ENCODE peak calls at places on chromosomes 3 and 15, in nine cellular contexts. One of them, this sample, is unnamed.
A peak's percentile ranks its signal among the peaks of the same experiment; 100 is the strongest.

GRCh38 chr3:49666592-49666991 is 7.6 kb upstream of the APEH start:
- DNase-seq in C1 segment of cervical spinal cord: no peak
- DNase-seq in SHP77: no peak
- DNase-seq in kidney tubule cell: no peak
- DNase-seq in stimulated activated CD4-positive, alpha-beta T cell treated with anti-CD3 and anti-CD28 coated beads, Interleukin-12 subunit alpha, Interleukin-12 subunit beta, amount 100 ng/mL, for 4 hours: no peak
- DNase-seq in heart left ventricle: no peak
- DNase-seq in M059J: no peak
- DNase-seq in AML-193: no peak
- DNase-seq in adipocyte: no peak
- DNase-seq in this sample: no peak

GRCh38 chr3:189042832-189043231 is 128.9 kb upstream of the TPRG1 start:
- DNase-seq in C1 segment of cervical spinal cord: no peak
- DNase-seq in SHP77: no peak
- DNase-seq in kidney tubule cell: no peak
- DNase-seq in stimulated activated CD4-positive, alpha-beta T cell treated with anti-CD3 and anti-CD28 coated beads, Interleukin-12 subunit alpha, Interleukin-12 subunit beta, amount 100 ng/mL, for 4 hours: no peak
- DNase-seq in heart left ventricle: no peak
- DNase-seq in M059J: no peak
- DNase-seq in AML-193: no peak
- DNase-seq in adipocyte: no peak
- DNase-seq in this sample: no peak

GRCh38 chr3:17088017-17088416 is 203.3 kb downstream of the PLCL2 start:
- DNase-seq in C1 segment of cervical spinal cord: no peak
- DNase-seq in SHP77: no peak
- DNase-seq in kidney tubule cell: no peak
- DNase-seq in stimulated activated CD4-positive, alpha-beta T cell treated with anti-CD3 and anti-CD28 coated beads, Interleukin-12 subunit alpha, Interleukin-12 subunit beta, amount 100 ng/mL, for 4 hours: no peak
- DNase-seq in heart left ventricle: no peak
- DNase-seq in M059J: no peak
- DNase-seq in AML-193: no peak
- DNase-seq in adipocyte: no peak
- DNase-seq in this sample: no peak

GRCh38 chr15:85583404-85584390 is 203.3 kb downstream of the AKAP13 start:
- DNase-seq in C1 segment of cervical spinal cord: no peak
- DNase-seq in SHP77: no peak
- DNase-seq in kidney tubule cell: peak; percentile 78
- DNase-seq in stimulated activated CD4-positive, alpha-beta T cell treated with anti-CD3 and anti-CD28 coated beads, Interleukin-12 subunit alpha, Interleukin-12 subunit beta, amount 100 ng/mL, for 4 hours: peak; percentile 7
- DNase-seq in heart left ventricle: peak; percentile 46
- DNase-seq in M059J: no peak
- DNase-seq in AML-193: no peak
- DNase-seq in adipocyte: no peak
- DNase-seq in this sample: peak; percentile 77

GRCh38 chr15:39631357-39631756 is 50.5 kb downstream of the THBS1 start:
- DNase-seq in C1 segment of cervical spinal cord: no peak
- DNase-seq in SHP77: no peak
- DNase-seq in kidney tubule cell: no peak
- DNase-seq in stimulated activated CD4-positive, alpha-beta T cell treated with anti-CD3 and anti-CD28 coated beads, Interleukin-12 subunit alpha, Interleukin-12 subunit beta, amount 100 ng/mL, for 4 hours: no peak
- DNase-seq in heart left ventricle: no peak
- DNase-seq in M059J: peak; percentile 22
- DNase-seq in AML-193: no peak
- DNase-seq in adipocyte: no peak
- DNase-seq in this sample: no peak

GRCh38 chr15:98292442-98293240 is 332.1 kb downstream of the ARRDC4 start:
- DNase-seq in C1 segment of cervical spinal cord: no peak
- DNase-seq in SHP77: peak; percentile 7
- DNase-seq in kidney tubule cell: peak; percentile 71
- DNase-seq in stimulated activated CD4-positive, alpha-beta T cell treated with anti-CD3 and anti-CD28 coated beads, Interleukin-12 subunit alpha, Interleukin-12 subunit beta, amount 100 ng/mL, for 4 hours: peak; percentile 23
- DNase-seq in heart left ventricle: peak; percentile 31
- DNase-seq in M059J: peak; percentile 21
- DNase-seq in AML-193: peak; percentile 1
- DNase-seq in adipocyte: peak; percentile 32
- DNase-seq in this sample: peak; percentile 14

GRCh38 chr3:43770426-43771103 is 79.8 kb downstream of the ABHD5 start:
- DNase-seq in C1 segment of cervical spinal cord: no peak
- DNase-seq in SHP77: no peak
- DNase-seq in kidney tubule cell: peak; percentile 44
- DNase-seq in stimulated activated CD4-positive, alpha-beta T cell treated with anti-CD3 and anti-CD28 coated beads, Interleukin-12 subunit alpha, Interleukin-12 subunit beta, amount 100 ng/mL, for 4 hours: no peak
- DNase-seq in heart left ventricle: peak; percentile 51
- DNase-seq in M059J: peak; percentile 87
- DNase-seq in AML-193: no peak
- DNase-seq in adipocyte: peak; percentile 51
- DNase-seq in this sample: peak; percentile 74

GRCh38 chr15:101267320-101268104 is 9.8 kb downstream of the SELENOS start:
- DNase-seq in C1 segment of cervical spinal cord: no peak
- DNase-seq in SHP77: no peak
- DNase-seq in kidney tubule cell: no peak
- DNase-seq in stimulated activated CD4-positive, alpha-beta T cell treated with anti-CD3 and anti-CD28 coated beads, Interleukin-12 subunit alpha, Interleukin-12 subunit beta, amount 100 ng/mL, for 4 hours: no peak
- DNase-seq in heart left ventricle: no peak
- DNase-seq in M059J: peak; percentile 92
- DNase-seq in AML-193: no peak
- DNase-seq in adipocyte: no peak
- DNase-seq in this sample: no peak

GRCh38 chr3:114498779-114499370 is 205.0 kb downstream of the TIGIT start:
- DNase-seq in C1 segment of cervical spinal cord: no peak
- DNase-seq in SHP77: peak; percentile 89
- DNase-seq in kidney tubule cell: peak; percentile 68
- DNase-seq in stimulated activated CD4-positive, alpha-beta T cell treated with anti-CD3 and anti-CD28 coated beads, Interleukin-12 subunit alpha, Interleukin-12 subunit beta, amount 100 ng/mL, for 4 hours: no peak
- DNase-seq in heart left ventricle: peak; percentile 24
- DNase-seq in M059J: peak; percentile 97
- DNase-seq in AML-193: no peak
- DNase-seq in adipocyte: peak; percentile 76
- DNase-seq in this sample: peak; percentile 70

GRCh38 chr3:156513619-156514018 is 41.3 kb downstream of the SSR3 start:
- DNase-seq in C1 segment of cervical spinal cord: no peak
- DNase-seq in SHP77: peak; percentile 25
- DNase-seq in kidney tubule cell: no peak
- DNase-seq in stimulated activated CD4-positive, alpha-beta T cell treated with anti-CD3 and anti-CD28 coated beads, Interleukin-12 subunit alpha, Interleukin-12 subunit beta, amount 100 ng/mL, for 4 hours: no peak
- DNase-seq in heart left ventricle: no peak
- DNase-seq in M059J: peak; percentile 51
- DNase-seq in AML-193: no peak
- DNase-seq in adipocyte: no peak
- DNase-seq in this sample: no peak

GRCh38 chr3:66010348-66011097 is 28.2 kb downstream of the MAGI1 start:
- DNase-seq in C1 segment of cervical spinal cord: no peak
- DNase-seq in SHP77: no peak
- DNase-seq in kidney tubule cell: peak; percentile 55
- DNase-seq in stimulated activated CD4-positive, alpha-beta T cell treated with anti-CD3 and anti-CD28 coated beads, Interleukin-12 subunit alpha, Interleukin-12 subunit beta, amount 100 ng/mL, for 4 hours: no peak
- DNase-seq in heart left ventricle: no peak
- DNase-seq in M059J: peak; percentile 38
- DNase-seq in AML-193: no peak
- DNase-seq in adipocyte: no peak
- DNase-seq in this sample: no peak

GRCh38 chr3:89983449-89983848 is 876.0 kb downstream of the EPHA3 start:
- DNase-seq in C1 segment of cervical spinal cord: no peak
- DNase-seq in SHP77: no peak
- DNase-seq in kidney tubule cell: no peak
- DNase-seq in stimulated activated CD4-positive, alpha-beta T cell treated with anti-CD3 and anti-CD28 coated beads, Interleukin-12 subunit alpha, Interleukin-12 subunit beta, amount 100 ng/mL, for 4 hours: no peak
- DNase-seq in heart left ventricle: no peak
- DNase-seq in M059J: no peak
- DNase-seq in AML-193: no peak
- DNase-seq in adipocyte: no peak
- DNase-seq in this sample: no peak

GRCh38 chr3:127339943-127340861 is 52.4 kb upstream of the PRR20G start:
- DNase-seq in C1 segment of cervical spinal cord: no peak
- DNase-seq in SHP77: no peak
- DNase-seq in kidney tubule cell: no peak
- DNase-seq in stimulated activated CD4-positive, alpha-beta T cell treated with anti-CD3 and anti-CD28 coated beads, Interleukin-12 subunit alpha, Interleukin-12 subunit beta, amount 100 ng/mL, for 4 hours: no peak
- DNase-seq in heart left ventricle: no peak
- DNase-seq in M059J: no peak
- DNase-seq in AML-193: no peak
- DNase-seq in adipocyte: no peak
- DNase-seq in this sample: no peak

GRCh38 chr15:78739996-78740903 is 71.0 kb downstream of the ADAMTS7 start:
- DNase-seq in C1 segment of cervical spinal cord: no peak
- DNase-seq in SHP77: peak; percentile 74
- DNase-seq in kidney tubule cell: peak; percentile 80
- DNase-seq in stimulated activated CD4-positive, alpha-beta T cell treated with anti-CD3 and anti-CD28 coated beads, Interleukin-12 subunit alpha, Interleukin-12 subunit beta, amount 100 ng/mL, for 4 hours: peak; percentile 58
- DNase-seq in heart left ventricle: no peak
- DNase-seq in M059J: peak; percentile 31
- DNase-seq in AML-193: peak; percentile 75
- DNase-seq in adipocyte: peak; percentile 60
- DNase-seq in this sample: no peak

GRCh38 chr15:59622289-59622688 is 10.7 kb downstream of the GCNT3 start:
- DNase-seq in C1 segment of cervical spinal cord: no peak
- DNase-seq in SHP77: peak; percentile 26
- DNase-seq in kidney tubule cell: peak; percentile 62
- DNase-seq in stimulated activated CD4-positive, alpha-beta T cell treated with anti-CD3 and anti-CD28 coated beads, Interleukin-12 subunit alpha, Interleukin-12 subunit beta, amount 100 ng/mL, for 4 hours: peak; percentile 25
- DNase-seq in heart left ventricle: no peak
- DNase-seq in M059J: peak; percentile 61
- DNase-seq in AML-193: no peak
- DNase-seq in adipocyte: peak; percentile 59
- DNase-seq in this sample: peak; percentile 50

GRCh38 chr15:32687556-32687955 is 30.2 kb upstream of the GREM1 start:
- DNase-seq in C1 segment of cervical spinal cord: no peak
- DNase-seq in SHP77: no peak
- DNase-seq in kidney tubule cell: peak; percentile 94
- DNase-seq in stimulated activated CD4-positive, alpha-beta T cell treated with anti-CD3 and anti-CD28 coated beads, Interleukin-12 subunit alpha, Interleukin-12 subunit beta, amount 100 ng/mL, for 4 hours: no peak
- DNase-seq in heart left ventricle: no peak
- DNase-seq in M059J: peak; percentile 74
- DNase-seq in AML-193: no peak
- DNase-seq in adipocyte: no peak
- DNase-seq in this sample: peak; percentile 72

GRCh38 chr15:88238618-88239430 is 17.7 kb downstream of the NTRK3 start:
- DNase-seq in C1 segment of cervical spinal cord: no peak
- DNase-seq in SHP77: no peak
- DNase-seq in kidney tubule cell: peak; percentile 5
- DNase-seq in stimulated activated CD4-positive, alpha-beta T cell treated with anti-CD3 and anti-CD28 coated beads, Interleukin-12 subunit alpha, Interleukin-12 subunit beta, amount 100 ng/mL, for 4 hours: no peak
- DNase-seq in heart left ventricle: no peak
- DNase-seq in M059J: peak; percentile 34
- DNase-seq in AML-193: no peak
- DNase-seq in adipocyte: peak; percentile 64
- DNase-seq in this sample: no peak

GRCh38 chr3:97291901-97292300 is 472.7 kb upstream of the ARL6 start:
- DNase-seq in C1 segment of cervical spinal cord: no peak
- DNase-seq in SHP77: peak; percentile 89
- DNase-seq in kidney tubule cell: no peak
- DNase-seq in stimulated activated CD4-positive, alpha-beta T cell treated with anti-CD3 and anti-CD28 coated beads, Interleukin-12 subunit alpha, Interleukin-12 subunit beta, amount 100 ng/mL, for 4 hours: no peak
- DNase-seq in heart left ventricle: no peak
- DNase-seq in M059J: no peak
- DNase-seq in AML-193: no peak
- DNase-seq in adipocyte: no peak
- DNase-seq in this sample: no peak

GRCh38 chr3:97885931-97886824 is 64.4 kb downstream of the CRYBG3 start:
- DNase-seq in C1 segment of cervical spinal cord: no peak
- DNase-seq in SHP77: no peak
- DNase-seq in kidney tubule cell: no peak
- DNase-seq in stimulated activated CD4-positive, alpha-beta T cell treated with anti-CD3 and anti-CD28 coated beads, Interleukin-12 subunit alpha, Interleukin-12 subunit beta, amount 100 ng/mL, for 4 hours: no peak
- DNase-seq in heart left ventricle: no peak
- DNase-seq in M059J: no peak
- DNase-seq in AML-193: no peak
- DNase-seq in adipocyte: peak; percentile 58
- DNase-seq in this sample: no peak

GRCh38 chr15:48946840-48947187 is 16.9 kb downstream of the SHC4 start:
- DNase-seq in C1 segment of cervical spinal cord: no peak
- DNase-seq in SHP77: no peak
- DNase-seq in kidney tubule cell: no peak
- DNase-seq in stimulated activated CD4-positive, alpha-beta T cell treated with anti-CD3 and anti-CD28 coated beads, Interleukin-12 subunit alpha, Interleukin-12 subunit beta, amount 100 ng/mL, for 4 hours: no peak
- DNase-seq in heart left ventricle: no peak
- DNase-seq in M059J: no peak
- DNase-seq in AML-193: no peak
- DNase-seq in adipocyte: no peak
- DNase-seq in this sample: no peak

GRCh38 chr3:178847170-178847569 is 224.4 kb downstream of the ZMAT3 start:
- DNase-seq in C1 segment of cervical spinal cord: no peak
- DNase-seq in SHP77: no peak
- DNase-seq in kidney tubule cell: no peak
- DNase-seq in stimulated activated CD4-positive, alpha-beta T cell treated with anti-CD3 and anti-CD28 coated beads, Interleukin-12 subunit alpha, Interleukin-12 subunit beta, amount 100 ng/mL, for 4 hours: no peak
- DNase-seq in heart left ventricle: no peak
- DNase-seq in M059J: peak; percentile 11
- DNase-seq in AML-193: no peak
- DNase-seq in adipocyte: peak; percentile 84
- DNase-seq in this sample: no peak

This sample was measured in Caki2.